ENCODE peak calls at places on chromosomes 3 and 15, in nine cellular contexts. H is foreskin fibroblast, X is adrenal gland, Q is fibroblast of pulmonary artery, Y is uterus, O is nephron progenitor cell, J is sigmoid colon, D is GM23338, L is AG10803. N is an unnamed sample.

GRCh38 chr15:37981781-37982180 is 47.3 kb downstream of the TMCO5A start:
- DNase-seq in D (peak; percentile 33), J (no peak), O (no peak), Y (no peak), H (peak; percentile 36), L (peak; percentile 53), X (no peak), Q (peak; percentile 68), N (no peak)

GRCh38 chr15:22831473-22831872 is 7.0 kb upstream of the NIPA2 start:
- DNase-seq in Q (peak; percentile 25), J (no peak), H (no peak), D (no peak), L (no peak), Y (no peak), O (no peak), X (no peak), N (no peak)

GRCh38 chr15:90851945-90852344 is 16.4 kb upstream of the FURIN start:
- DNase-seq in D (no peak), H (no peak), L (no peak), O (no peak), J (no peak), Y (no peak), Q (no peak), X (no peak), N (no peak)

GRCh38 chr15:55907797-55908196 is 85.6 kb downstream of the NEDD4 start:
- DNase-seq in H (peak; percentile 95), Y (no peak), J (no peak), Q (peak; percentile 94), D (no peak), X (peak; percentile 65), L (peak; percentile 98), O (no peak), N (no peak)

GRCh38 chr3:33634262-33634661 is 83.8 kb downstream of the CLASP2 start:
- DNase-seq in D (no peak), X (no peak), Y (no peak), Q (no peak), J (no peak), L (no peak), O (no peak), H (no peak), N (no peak)

GRCh38 chr3:28077566-28077965 is 163.9 kb upstream of the CMC1 start:
- DNase-seq in H (no peak), D (peak; percentile 71), Q (peak; percentile 47), J (no peak), O (peak; percentile 2), X (no peak), Y (no peak), L (peak; percentile 23), N (peak; percentile 7)

GRCh38 chr3:13013595-13013993 is 59.6 kb downstream of the IQSEC1 start:
- DNase-seq in H (no peak), L (no peak), Y (no peak), O (no peak), D (no peak), Q (no peak), X (no peak), J (no peak), N (no peak)

GRCh38 chr3:134030382-134030753 is 643 bp upstream of the SLCO2A1 start:
- DNase-seq in J (peak; percentile 56), D (peak; percentile 63), L (no peak), X (no peak), O (peak; percentile 50), Q (no peak), Y (no peak), H (no peak), N (no peak)

GRCh38 chr15:73952171-73952912 is 26.1 kb downstream of the LOXL1 start:
- DNase-seq in Q (no peak), Y (no peak), J (no peak), D (no peak), H (no peak), L (no peak), O (no peak), X (no peak), N (no peak)

GRCh38 chr3:128064962-128065361 is 12.7 kb downstream of the SEC61A1 start:
- DNase-seq in X (no peak), J (no peak), O (no peak), D (no peak), Q (no peak), Y (no peak), L (peak; percentile 55), H (no peak), N (no peak)

GRCh38 chr15:40746916-40747418 is 8.1 kb downstream of the RMDN3 start:
- DNase-seq in O (no peak), J (no peak), Y (no peak), Q (peak; percentile 86), D (peak; percentile 32), X (no peak), L (peak; percentile 72), H (no peak), N (no peak)

GRCh38 chr3:142568393-142569017 is 10.0 kb downstream of the ATR start:
- DNase-seq in Q (no peak), O (peak; percentile 15), X (no peak), L (no peak), Y (no peak), J (no peak), H (no peak), D (peak; percentile 92), N (no peak)

GRCh38 chr15:47203993-47204392 is 513.3 kb upstream of the SEMA6D start:
- DNase-seq in H (no peak), Q (no peak), Y (no peak), D (peak; percentile 73), J (no peak), O (no peak), X (no peak), L (no peak), N (no peak)

GRCh38 chr15:64813075-64813474 is 12.4 kb downstream of the PIF1 start:
- DNase-seq in Q (peak; percentile 45), X (peak; percentile 78), J (no peak), D (no peak), O (no peak), H (no peak), L (peak; percentile 44), Y (no peak), N (no peak)

GRCh38 chr15:90571063-90571541 is 41.4 kb downstream of the CRTC3 start:
- DNase-seq in H (peak; percentile 45), O (no peak), Y (no peak), J (no peak), X (peak; percentile 75), D (no peak), Q (no peak), L (peak; percentile 55), N (no peak)

GRCh38 chr3:51974277-51974962 is 444 bp upstream of the ABHD14A start:
- DNase-seq in H (no peak), D (no peak), O (no peak), X (peak; percentile 77), Y (peak; percentile 53), Q (no peak), J (no peak), L (no peak), N (no peak)
- TF ChIP-seq CTCF in H (no peak), D (no peak), O (peak; percentile 8), X (no peak), Y (no peak), Q (no peak), J (peak; percentile 34), L (no peak), N (peak; percentile 10)

DNA sequence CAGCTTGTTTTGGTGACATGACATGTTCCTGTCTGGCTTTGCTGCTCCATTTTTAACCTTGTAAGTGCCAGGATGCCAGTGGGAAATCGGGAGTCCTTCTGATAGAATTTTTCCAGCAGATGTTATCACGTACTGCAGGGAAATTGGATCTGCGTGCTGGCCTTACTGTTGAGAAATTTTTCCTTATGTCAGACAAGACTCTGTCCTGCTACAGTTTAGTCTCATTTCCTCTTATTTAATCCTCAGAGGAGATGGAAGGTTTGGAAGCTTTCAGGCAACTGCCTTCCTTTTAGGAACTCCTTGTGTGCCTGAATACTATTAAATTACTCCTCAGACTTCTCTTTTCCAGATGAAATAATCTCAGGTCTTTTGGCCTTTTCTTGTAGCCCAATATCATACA is 80.5 kb downstream of the PGPEP1L start:
- DNase-seq in L (no peak), O (no peak), Q (peak; percentile 26), X (no peak), H (no peak), Y (no peak), J (no peak), D (no peak), N (no peak)
- TF ChIP-seq CTCF in L (no peak), O (no peak), Q (no peak), X (no peak), H (no peak), Y (no peak), J (no peak), D (no peak), N (no peak)

GRCh38 chr3:110456438-110457138 is 615.0 kb upstream of the NECTIN3 start:
- DNase-seq in H (no peak), O (no peak), D (no peak), J (no peak), L (no peak), X (no peak), Q (no peak), Y (no peak), N (no peak)
- TF ChIP-seq CTCF in H (no peak), O (no peak), D (peak; percentile 50), J (no peak), L (no peak), X (no peak), Q (no peak), Y (no peak), N (no peak)

DNA sequence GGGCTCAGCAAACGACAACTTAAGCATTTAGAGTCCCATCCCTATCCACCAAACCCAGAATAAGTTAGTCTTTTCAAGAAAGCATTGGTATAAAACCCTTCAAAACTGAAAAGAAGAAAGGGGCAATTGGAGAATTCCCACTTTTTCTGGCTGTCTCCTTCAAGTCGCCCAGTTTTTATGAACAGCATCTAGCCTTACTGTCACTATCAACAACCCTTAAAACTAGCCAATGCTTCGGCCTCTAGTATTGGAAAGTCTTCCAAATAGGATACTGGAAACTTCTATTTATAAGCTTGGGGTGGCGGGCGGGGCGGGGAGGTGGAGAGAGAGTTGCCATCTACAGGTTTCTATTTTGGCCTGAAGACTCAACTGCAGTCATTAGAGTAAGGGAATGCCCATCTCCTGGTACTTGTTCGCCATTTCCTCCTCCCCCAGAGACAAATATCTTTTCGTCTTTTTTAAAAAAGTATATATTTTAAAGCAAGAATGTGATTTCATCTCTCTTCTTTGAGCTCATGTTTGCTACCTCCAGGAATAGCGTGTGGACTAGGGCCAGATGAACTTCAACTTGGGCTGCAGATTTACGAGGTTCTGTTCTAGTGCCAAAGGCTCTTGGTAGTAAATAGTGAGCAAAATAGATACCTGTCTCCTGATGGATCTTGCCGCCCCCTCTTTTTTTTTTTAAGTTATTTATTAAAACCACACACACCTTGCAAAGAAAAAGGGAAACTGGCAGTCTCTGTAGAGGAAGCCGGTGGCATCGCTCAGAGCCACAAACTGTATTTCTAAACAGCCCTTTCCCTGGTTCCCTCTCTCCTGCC is 2.7 kb downstream of the BCL6 start:
- DNase-seq in Q (peak; percentile 57), J (no peak), D (no peak), H (no peak), O (no peak), L (no peak), Y (peak; percentile 81), X (peak; percentile 72), N (no peak)
- TF ChIP-seq CTCF in Q (no peak), J (peak; percentile 4), D (no peak), H (no peak), O (peak; percentile 6), L (no peak), Y (no peak), X (no peak), N (no peak)

GRCh38 chr3:36124118-36124796 is 256.0 kb upstream of the STAC start:
- DNase-seq in O (peak; percentile 46), L (peak; percentile 69), Y (no peak), D (peak; percentile 87), X (peak; percentile 16), H (peak; percentile 20), Q (peak; percentile 84), J (no peak), N (peak; percentile 63)
- TF ChIP-seq CTCF in O (peak; percentile 64), L (peak; percentile 94), Y (no peak), D (peak; percentile 95), X (peak; percentile 10), H (peak; percentile 73), Q (peak; percentile 89), J (no peak), N (peak; percentile 34)